ENCODE peak calls at places on chromosomes 2 and 18, in eight cellular contexts. F is OCI-LY7, P is aorta, D is upper lobe of right lung, B is transverse colon, M is Karpas-422, S is GM23248, C is testis. I is an unnamed sample.

GRCh38 chr18:72762505-72763122 is 105.2 kb downstream of the NETO1 start:
- DNase-seq in F (peak; percentile 30), P (no peak), D (no peak), B (no peak), M (peak; percentile 91), S (peak; percentile 65), C (no peak), I (no peak)

GRCh38 chr2:220259656-220260055 is 632.2 kb downstream of the SLC4A3 start:
- DNase-seq in F (no peak), P (no peak), D (no peak), B (no peak), M (no peak), S (no peak), C (no peak), I (no peak)

GRCh38 chr2:31235504-31235902 is 1.6 kb downstream of the EHD3 start:
- DNase-seq in F (no peak), P (no peak), D (no peak), B (no peak), M (peak; percentile 67), S (peak; percentile 93), C (no peak), I (peak; percentile 60)

GRCh38 chr2:240346753-240347372 is 88.6 kb upstream of the GPC1 start:
- DNase-seq in F (no peak), P (no peak), D (peak; percentile 57), B (no peak), M (no peak), S (no peak), C (no peak), I (no peak)

GRCh38 chr2:184346338-184346862 is 251.9 kb upstream of the ZNF804A start:
- DNase-seq in F (no peak), P (no peak), D (no peak), B (no peak), M (no peak), S (no peak), C (no peak), I (no peak)

GRCh38 chr18:74282359-74283254 is 9.2 kb downstream of the CYB5A start:
- DNase-seq in F (no peak), P (no peak), D (no peak), B (no peak), M (no peak), S (no peak), C (no peak), I (no peak)

GRCh38 chr2:233689498-233689897 is 3.2 kb upstream of the UGT1A6 start:
- DNase-seq in F (no peak), P (no peak), D (no peak), B (no peak), M (peak; percentile 32), S (no peak), C (no peak), I (no peak)

GRCh38 chr2:71458413-71459083 is 5.2 kb downstream of the DYSF start:
- DNase-seq in F (no peak), P (no peak), D (no peak), B (no peak), M (no peak), S (peak; percentile 57), C (no peak), I (no peak)

GRCh38 chr2:162297925-162298552 is 20.4 kb downstream of the IFIH1 start:
- DNase-seq in F (peak; percentile 71), P (no peak), D (no peak), B (peak; percentile 58), M (peak; percentile 91), S (peak; percentile 68), C (peak; percentile 91), I (no peak)

GRCh38 chr2:10057231-10058107 is 14.1 kb downstream of the KLF11 start:
- DNase-seq in F (no peak), P (peak; percentile 76), D (no peak), B (peak; percentile 58), M (no peak), S (peak; percentile 90), C (peak; percentile 79), I (no peak)

GRCh38 chr2:25238920-25239319 is 70.5 kb upstream of the POMC start:
- DNase-seq in F (no peak), P (no peak), D (no peak), B (no peak), M (no peak), S (no peak), C (no peak), I (no peak)

GRCh38 chr18:62396967-62397366 is 71.9 kb downstream of the TNFRSF11A start:
- DNase-seq in F (no peak), P (no peak), D (no peak), B (no peak), M (no peak), S (no peak), C (no peak), I (no peak)

GRCh38 chr2:216849987-216850386 is 9.9 kb downstream of the TNP1 start:
- DNase-seq in F (no peak), P (no peak), D (no peak), B (peak; percentile 10), M (no peak), S (peak; percentile 44), C (peak; percentile 92), I (no peak)

GRCh38 chr2:9280204-9280603 is 73.6 kb downstream of the ASAP2 start:
- DNase-seq in F (no peak), P (no peak), D (no peak), B (no peak), M (no peak), S (no peak), C (no peak), I (no peak)

GRCh38 chr2:30769891-30770462 is 37.3 kb downstream of the CAPN13 start:
- DNase-seq in F (no peak), P (no peak), D (no peak), B (no peak), M (no peak), S (no peak), C (no peak), I (peak; percentile 47)

DNA sequence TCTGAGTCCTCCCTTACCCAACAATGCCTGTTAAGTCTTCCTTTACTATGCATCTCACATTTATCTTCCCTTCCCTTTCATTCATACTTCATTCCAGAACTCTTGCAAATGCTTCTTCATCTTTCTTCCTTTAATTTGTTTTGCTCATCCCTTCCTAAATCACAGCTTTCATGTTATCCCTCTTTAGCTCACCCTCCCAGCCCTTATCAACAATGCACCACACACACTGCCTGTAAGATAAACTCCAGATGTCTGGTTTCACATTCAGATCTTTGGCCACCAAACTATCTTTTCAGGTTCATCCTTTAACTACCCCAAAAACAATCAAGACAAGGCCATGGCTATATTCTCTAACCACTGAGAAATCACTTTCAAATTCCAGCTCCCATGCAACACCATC is 3.4 kb downstream of the CCDC93 start:
- DNase-seq in F (no peak), P (no peak), D (no peak), B (no peak), M (no peak), S (no peak), C (no peak), I (no peak)
- H3K27ac ChIP-seq in F (no peak overlapping the region), P (no peak overlapping the region), D (no peak overlapping the region), B (no peak overlapping the region), M (no peak overlapping the region), S (no peak overlapping the region), C (no peak overlapping the region), I (no peak overlapping the region)

DNA sequence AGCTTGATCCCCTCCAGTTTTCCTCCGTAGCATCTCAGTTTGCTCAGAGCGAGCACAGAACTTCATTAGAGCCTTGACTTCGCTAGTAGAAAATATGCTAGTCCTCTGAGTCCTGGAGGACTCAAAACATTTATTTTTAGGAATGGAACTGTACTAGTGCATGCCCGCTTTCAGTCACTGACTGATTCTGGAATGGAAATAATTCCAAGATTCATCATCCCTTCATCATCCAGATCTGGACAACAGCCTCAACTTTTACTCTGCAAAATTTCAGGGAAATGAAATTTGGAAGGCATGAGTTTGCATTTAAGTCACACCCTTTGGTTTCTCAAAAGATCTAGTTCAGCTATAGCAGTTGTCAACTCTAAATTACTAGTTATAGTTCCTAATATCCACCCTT is 304.6 kb downstream of the XIRP2 start:
- DNase-seq in F (no peak), P (no peak), D (no peak), B (no peak), M (no peak), S (peak; percentile 80), C (no peak), I (no peak)
- H3K4me3 ChIP-seq in F (no peak overlapping the region), P (no peak overlapping the region), D (no peak overlapping the region), B (no peak overlapping the region), M (no peak overlapping the region), S (peak overlapping the region; percentile 52), C (no peak overlapping the region), I (peak overlapping the region; percentile 23)

DNA sequence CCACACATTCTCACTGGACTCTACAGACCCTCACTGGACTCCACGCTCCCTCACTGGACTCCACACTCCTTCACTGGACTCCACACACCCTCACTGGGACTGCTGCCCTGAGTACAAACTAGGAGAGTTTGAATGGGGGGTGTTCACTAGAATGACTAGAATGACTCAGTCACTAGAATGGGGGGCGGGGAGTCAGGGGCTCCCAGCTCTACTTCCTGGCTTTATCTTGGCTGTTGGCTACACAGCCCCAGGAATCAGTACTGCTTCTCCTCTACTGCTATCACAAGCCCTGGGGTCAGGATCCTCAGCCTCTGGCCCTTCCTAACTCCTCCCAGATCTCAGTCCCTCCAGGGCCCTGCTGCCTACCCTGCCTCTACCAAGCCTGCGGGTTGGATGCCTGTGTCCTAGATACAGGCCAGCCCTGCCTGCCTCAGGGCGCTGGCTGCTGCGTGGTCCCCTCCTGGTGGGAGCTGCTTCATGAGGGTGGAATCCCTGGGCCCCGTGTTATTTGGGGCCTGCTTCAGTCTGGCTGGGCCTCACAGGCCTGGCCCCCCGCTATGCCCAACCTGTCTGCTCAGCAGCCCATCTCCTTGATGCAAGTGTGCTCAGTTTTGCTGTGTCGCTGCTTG is 7.8 kb downstream of the PTMA start:
- DNase-seq in F (peak; percentile 17), P (no peak), D (no peak), B (no peak), M (peak; percentile 64), S (peak; percentile 58), C (no peak), I (no peak)
- H3K27ac ChIP-seq in F (peak overlapping the region; percentile 95), P (peak overlapping the region; percentile 91), D (no peak overlapping the region), B (no peak overlapping the region), M (peak overlapping the region; percentile 51), S (peak overlapping the region; percentile 47), C (no peak overlapping the region), I (peak overlapping the region; percentile 22)

GRCh38 chr2:11683966-11684365 is 14.0 kb upstream of the NTSR2 start:
- DNase-seq in F (no peak), P (no peak), D (no peak), B (no peak), M (no peak), S (no peak), C (no peak), I (peak; percentile 45)
- H3K4me3 ChIP-seq in F (no peak overlapping the region), P (no peak overlapping the region), D (no peak overlapping the region), B (no peak overlapping the region), M (no peak overlapping the region), S (no peak overlapping the region), C (no peak overlapping the region), I (no peak overlapping the region)

GRCh38 chr2:70145168-70145538 is 45.7 kb downstream of the C2orf42 start:
- DNase-seq in F (no peak), P (no peak), D (no peak), B (no peak), M (no peak), S (no peak), C (no peak), I (no peak)
- H3K27ac ChIP-seq in F (no peak overlapping the region), P (no peak overlapping the region), D (no peak overlapping the region), B (no peak overlapping the region), M (no peak overlapping the region), S (no peak overlapping the region), C (no peak overlapping the region), I (no peak overlapping the region)

I was measured in coronary artery.